ENCODE peak calls at places on chromosomes 2 and 18, in eight cellular contexts. Y, U, N, K, G, C, B and R are unnamed samples.

GRCh38 chr18:79975985-79976680 is 11.7 kb downstream of the HSBP1L1 start:
- DNase-seq in Y (no peak), U (no peak), N (no peak), K (no peak), G (no peak), C (no peak), B (no peak), R (no peak)

GRCh38 chr2:19409001-19409400 is 50.6 kb upstream of the OSR1 start:
- DNase-seq in Y (no peak), U (no peak), N (peak; percentile 13), K (no peak), G (peak; percentile 45), C (no peak), B (no peak), R (no peak)

GRCh38 chr2:32384529-32384928 is 27.7 kb downstream of the BIRC6 start:
- DNase-seq in Y (no peak), U (no peak), N (no peak), K (no peak), G (no peak), C (no peak), B (no peak), R (no peak)

GRCh38 chr2:203759692-203760365 is 53.4 kb downstream of the CD28 start:
- DNase-seq in Y (no peak), U (no peak), N (peak; percentile 45), K (peak; percentile 64), G (peak; percentile 57), C (peak; percentile 37), B (no peak), R (no peak)

GRCh38 chr18:42053188-42053781 is 98.3 kb downstream of the PIK3C3 start:
- DNase-seq in Y (peak; percentile 52), U (peak; percentile 41), N (no peak), K (peak; percentile 33), G (peak; percentile 80), C (peak; percentile 66), B (peak; percentile 69), R (peak; percentile 74)

GRCh38 chr18:58502628-58503027 is 126.3 kb downstream of the ALPK2 start:
- DNase-seq in Y (no peak), U (no peak), N (no peak), K (no peak), G (no peak), C (no peak), B (no peak), R (no peak)

GRCh38 chr2:47208852-47209606 is 53.9 kb upstream of the STPG4 start:
- DNase-seq in Y (no peak), U (no peak), N (no peak), K (peak; percentile 72), G (peak; percentile 82), C (no peak), B (no peak), R (no peak)

GRCh38 chr2:226607379-226607778 is 192.2 kb downstream of the IRS1 start:
- DNase-seq in Y (no peak), U (no peak), N (no peak), K (peak; percentile 16), G (peak; percentile 86), C (no peak), B (no peak), R (no peak)

GRCh38 chr2:101249826-101250225 is 2.9 kb upstream of the CNOT11 start:
- DNase-seq in Y (no peak), U (no peak), N (no peak), K (no peak), G (no peak), C (no peak), B (no peak), R (no peak)

GRCh38 chr2:86035883-86036789 is 69.5 kb downstream of the POLR1A start:
- DNase-seq in Y (peak; percentile 91), U (peak; percentile 81), N (no peak), K (no peak), G (peak; percentile 79), C (peak; percentile 94), B (peak; percentile 93), R (peak; percentile 15)

GRCh38 chr2:46803911-46804670 is 111.5 kb downstream of the MCFD2 start:
- DNase-seq in Y (no peak), U (no peak), N (peak; percentile 95), K (peak; percentile 45), G (peak; percentile 97), C (no peak), B (no peak), R (no peak)

GRCh38 chr2:47785986-47786385 is 3.0 kb downstream of the MSH6 start:
- DNase-seq in Y (no peak), U (no peak), N (no peak), K (no peak), G (no peak), C (no peak), B (no peak), R (no peak)

GRCh38 chr2:33488715-33489540 is 12.5 kb downstream of the RASGRP3 start:
- DNase-seq in Y (no peak), U (no peak), N (no peak), K (no peak), G (no peak), C (no peak), B (peak; percentile 85), R (no peak)

GRCh38 chr2:207765541-207765940 is 4.2 kb downstream of the FZD5 start:
- DNase-seq in Y (no peak), U (no peak), N (no peak), K (peak; percentile 57), G (no peak), C (no peak), B (no peak), R (no peak)

GRCh38 chr2:134628453-134628852 is 90.3 kb downstream of the TMEM163 start:
- DNase-seq in Y (no peak), U (no peak), N (no peak), K (no peak), G (no peak), C (no peak), B (no peak), R (no peak)

GRCh38 chr2:240235149-240235803 is 94.8 kb upstream of the OTOS start:
- DNase-seq in Y (peak; percentile 51), U (peak; percentile 13), N (no peak), K (no peak), G (no peak), C (no peak), B (no peak), R (no peak)

GRCh38 chr18:49006641-49007136 is 55.9 kb upstream of the SMAD7 start:
- DNase-seq in Y (peak; percentile 23), U (no peak), N (no peak), K (no peak), G (no peak), C (no peak), B (no peak), R (no peak)

GRCh38 chr2:103119352-103119751 is 357.5 kb downstream of the TMEM182 start:
- DNase-seq in Y (no peak), U (no peak), N (no peak), K (no peak), G (no peak), C (no peak), B (no peak), R (no peak)
- TF ChIP-seq CTCF in Y (no peak), U (no peak), N (no peak), K (no peak), G (no peak), C (no peak), B (no peak), R (no peak)

GRCh38 chr2:121478996-121479735 is 51.5 kb upstream of the RNU4ATAC start:
- DNase-seq in Y (no peak), U (no peak), N (no peak), K (no peak), G (peak; percentile 41), C (peak; percentile 8), B (no peak), R (no peak)

GRCh38 chr2:121476714-121477113 is 54.0 kb upstream of the RNU4ATAC start:
- DNase-seq in Y (no peak), U (no peak), N (no peak), K (no peak), G (peak; percentile 35), C (no peak), B (no peak), R (no peak)

GRCh38 chr2:121483021-121483420 is 47.7 kb upstream of the RNU4ATAC start:
- DNase-seq in Y (no peak), U (no peak), N (no peak), K (no peak), G (peak; percentile 66), C (no peak), B (no peak), R (no peak)

GRCh38 chr2:121480826-121481225 is 49.9 kb upstream of the RNU4ATAC start:
- DNase-seq in Y (no peak), U (no peak), N (no peak), K (no peak), G (peak; percentile 98), C (peak; percentile 8), B (no peak), R (no peak)

DNA sequence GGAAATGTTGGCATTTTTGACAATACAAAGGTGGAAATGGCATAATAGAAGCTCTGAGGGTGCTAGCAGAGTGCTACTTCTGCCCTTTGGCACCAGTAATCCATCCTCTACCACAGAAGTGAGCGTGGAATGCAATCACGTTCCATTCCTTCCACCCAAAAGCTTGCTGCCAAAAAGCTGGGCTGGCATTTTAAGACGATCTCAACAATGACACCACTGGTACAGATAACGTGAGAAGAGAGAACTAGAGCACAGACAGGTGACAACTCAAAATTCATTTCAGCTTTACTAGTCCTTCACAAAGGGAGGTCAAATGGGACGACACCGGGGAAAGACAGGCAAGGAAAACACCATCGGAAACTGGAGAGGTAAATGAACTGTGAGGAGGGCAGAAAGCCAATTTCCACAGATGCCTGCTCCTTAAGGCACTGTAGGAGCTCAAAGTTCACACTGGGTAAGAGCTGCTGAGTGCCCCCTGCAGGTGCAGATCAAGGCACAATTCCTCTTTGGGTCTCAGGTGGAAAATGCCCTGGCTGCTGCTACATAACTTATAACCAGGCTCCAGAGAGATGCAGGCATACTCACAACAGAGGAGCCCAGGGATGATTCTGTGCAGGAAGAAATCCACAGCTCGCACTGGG is 50.7 kb upstream of the RNU4ATAC start:
- DNase-seq in Y (no peak), U (no peak), N (no peak), K (peak; percentile 49), G (peak; percentile 64), C (peak; percentile 44), B (no peak), R (no peak)
- TF ChIP-seq CTCF in Y (no peak), U (no peak), N (peak; percentile 22), K (peak; percentile 19), G (peak; percentile 11), C (no peak), B (no peak), R (no peak)

GRCh38 chr2:2229898-2230817 is 100.9 kb downstream of the MYT1L start:
- DNase-seq in Y (no peak), U (no peak), N (no peak), K (peak; percentile 12), G (no peak), C (no peak), B (no peak), R (no peak)
- TF ChIP-seq CTCF in Y (peak; percentile 14), U (no peak), N (no peak), K (peak; percentile 31), G (no peak), C (no peak), B (no peak), R (no peak)

GRCh38 chr18:74116628-74117554 is 30.7 kb downstream of the FBXO15 start:
- DNase-seq in Y (no peak), U (no peak), N (peak; percentile 24), K (peak; percentile 21), G (peak; percentile 72), C (peak; percentile 3), B (peak; percentile 23), R (peak; percentile 10)
- TF ChIP-seq CTCF in Y (peak; percentile 36), U (peak; percentile 47), N (peak; percentile 80), K (peak; percentile 40), G (peak; percentile 77), C (peak; percentile 19), B (peak; percentile 30), R (peak; percentile 73)

GRCh38 chr2:234669611-234670010 is 172.7 kb upstream of the ARL4C start:
- DNase-seq in Y (no peak), U (no peak), N (no peak), K (no peak), G (no peak), C (no peak), B (no peak), R (no peak)
- TF ChIP-seq CTCF in Y (no peak), U (no peak), N (peak; percentile 16), K (peak; percentile 7), G (no peak), C (no peak), B (no peak), R (no peak)